ENCODE peak calls at places on chromosomes 7 and 10, in seven cellular contexts. Y, C, I, G, P, B and D are unnamed samples.

GRCh38 chr7:4667776-4668509 is 14.2 kb upstream of the FOXK1 start:
- DNase-seq in Y (no peak), C (no peak), I (no peak), G (no peak), P (no peak), B (peak), D (no peak)

GRCh38 chr10:61140765-61141392 is 196.9 kb upstream of the RHOBTB1 start:
- DNase-seq in Y (peak), C (peak), I (no peak), G (no peak), P (peak), B (peak), D (no peak)

GRCh38 chr7:69412331-69413146 is 185.7 kb upstream of the AUTS2 start:
- DNase-seq in Y (peak), C (peak), I (no peak), G (peak), P (peak), B (no peak), D (peak)

GRCh38 chr7:23594879-23595604 is 2.1 kb upstream of the CCDC126 start:
- DNase-seq in Y (peak), C (no peak), I (no peak), G (peak), P (peak), B (no peak), D (peak)

GRCh38 chr10:21488246-21488953 is 37.1 kb downstream of the SKIDA1 start:
- DNase-seq in Y (no peak), C (no peak), I (no peak), G (no peak), P (no peak), B (peak), D (no peak)

GRCh38 chr10:43230101-43230908 is 36.6 kb downstream of the RASGEF1A start:
- DNase-seq in Y (no peak), C (no peak), I (peak), G (peak), P (no peak), B (no peak), D (no peak)

GRCh38 chr7:1134951-1135350 is 25.0 kb downstream of the ZFAND2A start:
- DNase-seq in Y (no peak), C (no peak), I (no peak), G (no peak), P (no peak), B (no peak), D (no peak)

GRCh38 chr7:136957391-136957790 is 88.9 kb downstream of the CHRM2 start:
- DNase-seq in Y (no peak), C (no peak), I (no peak), G (no peak), P (peak), B (peak), D (no peak)

GRCh38 chr7:33750177-33750576 is 155.2 kb upstream of the BMPER start:
- DNase-seq in Y (no peak), C (no peak), I (no peak), G (no peak), P (peak), B (peak), D (no peak)

GRCh38 chr10:48398261-48398660 is 91.8 kb downstream of the MAPK8 start:
- DNase-seq in Y (no peak), C (no peak), I (no peak), G (no peak), P (no peak), B (no peak), D (no peak)

GRCh38 chr10:96511044-96511945 is 2.4 kb downstream of the TLL2 start:
- DNase-seq in Y (peak), C (no peak), I (peak), G (peak), P (peak), B (peak), D (peak)

GRCh38 chr10:132721725-132722124 is 64.2 kb downstream of the NKX6-2 start:
- DNase-seq in Y (no peak), C (no peak), I (no peak), G (no peak), P (peak), B (peak), D (no peak)

GRCh38 chr7:129949292-129950133 is 3.2 kb downstream of the UBE2H start:
- DNase-seq in Y (peak), C (no peak), I (peak), G (peak), P (peak), B (peak), D (peak)